ENCODE peak calls at places on chromosomes 13 and 19, in seven cellular contexts. B is NCI-H524; P is T-helper 9 cell; E is AG08396; D is lower leg skin; F is activated T-cell treated with anti-CD3 and anti-CD28 coated beads, Interleukin-2, amount 50 U/mL, for 72 hours; Y is LoVo. T is an unnamed sample.

GRCh38 chr19:9467161-9467560 is 31.3 kb downstream of the ZNF560 start:
- DNase-seq in B (no peak), P (no peak), E (no peak), D (no peak), F (no peak), Y (no peak), T (no peak)

GRCh38 chr13:59521549-59521948 is 642.2 kb downstream of the DIAPH3 start:
- DNase-seq in B (no peak), P (no peak), E (no peak), D (no peak), F (no peak), Y (no peak), T (no peak)

GRCh38 chr19:33156354-33156753 is 24.4 kb downstream of the WDR88 start:
- DNase-seq in B (no peak), P (no peak), E (no peak), D (no peak), F (no peak), Y (no peak), T (no peak)

GRCh38 chr13:24692541-24692940 is 12.3 kb downstream of the ATP12A start:
- DNase-seq in B (no peak), P (no peak), E (peak), D (no peak), F (no peak), Y (no peak), T (no peak)

GRCh38 chr19:16327501-16327900 is 2.9 kb downstream of the KLF2 start:
- DNase-seq in B (no peak), P (no peak), E (no peak), D (no peak), F (no peak), Y (no peak), T (no peak)

GRCh38 chr19:46723023-46723461 is 6.1 kb upstream of the PRKD2 start:
- DNase-seq in B (no peak), P (no peak), E (no peak), D (no peak), F (no peak), Y (no peak), T (no peak)

GRCh38 chr19:4738734-4739133 is 15.1 kb upstream of the DPP9 start:
- DNase-seq in B (no peak), P (no peak), E (no peak), D (no peak), F (no peak), Y (no peak), T (no peak)

GRCh38 chr13:95326695-95327094 is 25.4 kb upstream of the ABCC4 start:
- DNase-seq in B (no peak), P (no peak), E (no peak), D (no peak), F (no peak), Y (no peak), T (no peak)

GRCh38 chr13:41222259-41222852 is 28.0 kb upstream of the KBTBD7 start:
- DNase-seq in B (peak), P (peak), E (peak), D (peak), F (peak), Y (peak), T (peak)

GRCh38 chr13:37427843-37428494 is 170.6 kb downstream of the POSTN start:
- DNase-seq in B (no peak), P (no peak), E (no peak), D (no peak), F (no peak), Y (no peak), T (no peak)

GRCh38 chr13:40920826-40921225 is 98.3 kb downstream of the ELF1 start:
- DNase-seq in B (no peak), P (no peak), E (peak), D (no peak), F (no peak), Y (no peak), T (no peak)

GRCh38 chr13:30743319-30744055 is 8.1 kb downstream of the ALOX5AP start:
- DNase-seq in B (no peak), P (no peak), E (peak), D (peak), F (no peak), Y (peak), T (no peak)

GRCh38 chr13:23934481-23934880 is 37.2 kb upstream of the C1QTNF9B start:
- DNase-seq in B (no peak), P (no peak), E (no peak), D (no peak), F (no peak), Y (no peak), T (no peak)

T was measured in NCI-H526 treated with DMSO at 0.1 percent for 48 hours.